ENCODE peak calls at places on chromosomes 13 and 19, in four cellular contexts. P is heart right ventricle, B is tibial artery, Z is iris pigment epithelial cell. L is an unnamed sample.

GRCh38 chr19:18049390-18049789 is 37.3 kb downstream of the IL12RB1 start:
- DNase-seq in Z (peak; percentile 18), B (peak; percentile 98), P (peak; percentile 96), L (peak; percentile 96)

GRCh38 chr13:33642374-33643065 is 175.4 kb upstream of the RFC3 start:
- DNase-seq in P (no peak), B (no peak), Z (peak; percentile 92), L (no peak)

GRCh38 chr19:16170134-16170533 is 3.2 kb downstream of the CIB3 start:
- DNase-seq in P (no peak), Z (no peak), B (no peak), L (no peak)

GRCh38 chr19:12652219-12652618 is 14.3 kb downstream of the MAN2B1 start:
- DNase-seq in B (no peak), P (no peak), Z (no peak), L (no peak)

GRCh38 chr13:25295228-25295627 is 6.2 kb upstream of the NUP58 start:
- DNase-seq in P (no peak), Z (peak; percentile 24), B (no peak), L (no peak)

GRCh38 chr19:32296694-32297093 is 48.7 kb upstream of the ZNF507 start:
- DNase-seq in P (no peak), Z (no peak), B (no peak), L (no peak)

GRCh38 chr13:110748271-110748670 is 34.8 kb downstream of the ING1 start:
- DNase-seq in P (no peak), B (no peak), Z (no peak), L (no peak)

GRCh38 chr19:50893047-50893737 is 18.0 kb downstream of the KLK4 start:
- DNase-seq in P (no peak), Z (no peak), B (no peak), L (no peak)

GRCh38 chr19:49361438-49362047 is 673 bp downstream of the TEAD2 start:
- DNase-seq in Z (peak; percentile 60), B (peak; percentile 91), P (peak; percentile 89), L (peak; percentile 88)

GRCh38 chr13:21010621-21011020 is 50.8 kb downstream of the LATS2 start:
- DNase-seq in P (no peak), Z (peak; percentile 36), B (no peak), L (no peak)

GRCh38 chr13:41562083-41562482 is 104.7 kb downstream of the RGCC start:
- DNase-seq in Z (peak; percentile 95), P (peak; percentile 68), B (no peak), L (no peak)

GRCh38 chr13:109148243-109148642 is 518.8 kb downstream of the MYO16 start:
- DNase-seq in P (no peak), B (no peak), Z (peak; percentile 83), L (no peak)

GRCh38 chr19:19057317-19057716 is 6.5 kb upstream of the SLC25A42 start:
- DNase-seq in Z (no peak), P (no peak), B (no peak), L (no peak)

GRCh38 chr19:16342002-16342715 is 17.5 kb downstream of the KLF2 start:
- DNase-seq in Z (no peak), P (no peak), B (no peak), L (no peak)

GRCh38 chr13:80603351-80603750 is 262.4 kb upstream of the SPRY2 start:
- DNase-seq in Z (no peak), B (no peak), P (no peak), L (no peak)

GRCh38 chr19:30908262-30908771 is 440.9 kb downstream of the TSHZ3 start:
- DNase-seq in P (no peak), Z (no peak), B (no peak), L (no peak)

GRCh38 chr19:18253716-18254115 is 20.5 kb downstream of the IQCN start:
- DNase-seq in Z (no peak), P (no peak), B (no peak), L (no peak)

GRCh38 chr19:39432677-39433025 is 3.1 kb downstream of the RPS16 start:
- DNase-seq in B (no peak), Z (no peak), P (no peak), L (no peak)

GRCh38 chr13:41352935-41353801 is 42.1 kb downstream of the NAA16 start:
- DNase-seq in Z (peak; percentile 58), B (no peak), P (no peak), L (no peak)

GRCh38 chr13:78595819-78596700 is 7.3 kb downstream of the POU4F1 start:
- DNase-seq in P (peak; percentile 20), B (no peak), Z (no peak), L (no peak)

GRCh38 chr19:15159251-15159650 is 41.5 kb downstream of the NOTCH3 start:
- DNase-seq in Z (peak; percentile 23), P (no peak), B (no peak), L (no peak)

GRCh38 chr13:87981416-87981815 is 310.2 kb downstream of the SLITRK5 start:
- DNase-seq in B (no peak), Z (no peak), P (no peak), L (no peak)

GRCh38 chr13:74667656-74668055 is 533.5 kb upstream of the KLF12 start:
- DNase-seq in B (no peak), Z (no peak), P (no peak), L (no peak)

GRCh38 chr13:113759525-113760137 is 605 bp downstream of the TMEM255B start:
- DNase-seq in Z (peak; percentile 9), B (peak; percentile 62), P (peak; percentile 45), L (peak; percentile 69)

GRCh38 chr19:13051581-13052165 is 51.0 kb downstream of the LYL1 start:
- DNase-seq in P (peak; percentile 67), Z (peak; percentile 51), B (peak; percentile 88), L (no peak)

GRCh38 chr13:75934889-75935288 is 298.8 kb downstream of the LMO7 start:
- DNase-seq in P (no peak), B (no peak), Z (peak; percentile 86), L (no peak)

L was measured in ascending aorta.